ENCODE peak calls at places on chromosomes 7 and 10, in nine cellular contexts. H, I, F, N, P, K, V, C and X are unnamed samples.

GRCh38 chr7:123865517-123866117 is 20.6 kb downstream of the HYAL4 start:
- DNase-seq in P (peak; percentile 24), C (peak; percentile 78), F (no peak), K (no peak), I (peak; percentile 33), H (peak; percentile 72), V (peak; percentile 49), N (peak; percentile 55), X (no peak)

GRCh38 chr10:3420527-3421469 is 248.2 kb upstream of the PITRM1 start:
- DNase-seq in F (no peak), H (no peak), N (no peak), I (no peak), K (no peak), C (no peak), P (no peak), V (no peak), X (no peak)

GRCh38 chr10:96395931-96396877 is 37.4 kb upstream of the OPALIN start:
- DNase-seq in I (peak; percentile 46), H (peak; percentile 76), V (peak; percentile 21), P (peak; percentile 67), F (peak; percentile 9), C (peak; percentile 62), K (peak; percentile 86), N (peak; percentile 43), X (peak; percentile 63)

GRCh38 chr7:148698397-148699023 is at the start of gene CUL1:
- DNase-seq in C (peak; percentile 66), N (peak; percentile 79), V (peak; percentile 34), P (peak; percentile 83), I (peak; percentile 84), H (peak; percentile 88), F (peak; percentile 81), K (peak; percentile 97), X (peak; percentile 87)

GRCh38 chr7:34211003-34211402 is 305.7 kb downstream of the BMPER start:
- DNase-seq in F (no peak), C (no peak), N (no peak), V (no peak), I (no peak), H (no peak), K (no peak), P (no peak), X (no peak)

GRCh38 chr7:118288098-118288497 is 63.6 kb downstream of the ANKRD7 start:
- DNase-seq in N (no peak), F (no peak), V (no peak), C (no peak), H (no peak), I (peak; percentile 2), K (no peak), P (no peak), X (no peak)

GRCh38 chr7:86848226-86848625 is 204.5 kb downstream of the GRM3 start:
- DNase-seq in P (no peak), C (no peak), V (no peak), N (no peak), K (no peak), H (no peak), F (no peak), I (no peak), X (no peak)

GRCh38 chr10:31753681-31754080 is 174.9 kb downstream of the ARHGAP12 start:
- DNase-seq in F (no peak), C (no peak), V (no peak), N (no peak), H (no peak), P (no peak), I (no peak), K (no peak), X (no peak)

GRCh38 chr10:77936697-77937567 is 10.4 kb upstream of the DLG5 start:
- DNase-seq in I (no peak), H (no peak), V (no peak), F (no peak), C (peak; percentile 15), N (no peak), K (no peak), P (no peak), X (no peak)

GRCh38 chr7:132081686-132082085 is 494.6 kb downstream of the PLXNA4 start:
- DNase-seq in V (no peak), C (no peak), N (no peak), K (no peak), H (no peak), F (no peak), P (no peak), I (no peak), X (no peak)

GRCh38 chr7:120609136-120609753 is 248.7 kb downstream of the TSPAN12 start:
- DNase-seq in I (no peak), N (no peak), F (no peak), K (no peak), P (no peak), H (no peak), V (no peak), C (no peak), X (no peak)

GRCh38 chr7:1770331-1770730 is 100.3 kb downstream of the ELFN1 start:
- DNase-seq in F (no peak), H (no peak), I (no peak), K (no peak), V (no peak), P (no peak), N (no peak), C (no peak), X (no peak)

GRCh38 chr7:134364619-134365037 is 47.9 kb upstream of the SLC35B4 start:
- DNase-seq in P (no peak), K (no peak), C (peak; percentile 95), F (no peak), I (no peak), V (peak; percentile 29), H (no peak), N (peak; percentile 77), X (no peak)

GRCh38 chr7:124671976-124672375 is 93.6 kb downstream of the GPR37 start:
- DNase-seq in K (no peak), C (peak; percentile 27), V (no peak), N (peak; percentile 61), F (no peak), H (no peak), I (no peak), P (no peak), X (no peak)

GRCh38 chr7:150959739-150960734 is 18.1 kb downstream of the KCNH2 start:
- DNase-seq in I (no peak), H (no peak), F (no peak), K (no peak), C (no peak), V (no peak), N (no peak), P (no peak), X (no peak)

GRCh38 chr7:139396323-139396951 is 36.7 kb downstream of the LUC7L2 start:
- DNase-seq in P (no peak), H (no peak), C (peak; percentile 7), N (peak; percentile 15), K (no peak), V (no peak), I (no peak), F (no peak), X (peak; percentile 60)

GRCh38 chr7:56063500-56063881 is 595 bp upstream of the SUMF2 start:
- DNase-seq in P (no peak), I (no peak), F (no peak), K (no peak), N (peak; percentile 27), V (no peak), H (no peak), C (peak; percentile 27), X (no peak)

GRCh38 chr7:154774303-154774702 is 228.6 kb downstream of the PAXIP1 start:
- DNase-seq in V (no peak), P (no peak), F (no peak), K (no peak), N (no peak), C (no peak), H (no peak), I (no peak), X (no peak)

GRCh38 chr10:17227367-17228080 is 517 bp upstream of the VIM start:
- DNase-seq in P (no peak), H (peak; percentile 13), F (no peak), N (no peak), V (no peak), C (no peak), I (peak; percentile 61), K (no peak), X (peak; percentile 73)

DNA sequence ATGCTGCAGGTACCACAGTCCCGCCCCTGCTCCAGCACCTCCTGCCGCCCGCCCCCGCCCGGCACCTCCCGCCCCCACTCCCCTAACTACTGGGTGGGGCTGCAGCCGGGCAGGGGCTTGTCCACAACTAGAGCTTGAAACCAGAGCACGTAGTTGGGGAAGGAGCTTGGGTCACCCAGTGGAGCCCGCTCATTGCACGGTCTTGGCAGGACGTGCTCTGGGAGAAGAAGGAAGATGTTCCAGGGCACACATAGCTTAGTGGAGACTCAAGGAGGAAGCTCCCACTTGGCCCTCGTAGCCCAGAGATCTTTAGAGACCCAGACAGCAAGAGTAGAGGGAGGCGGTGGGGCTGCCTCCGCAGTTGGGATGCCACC is 692 bp downstream of the IGFBP1 start:
- DNase-seq in P (no peak), I (no peak), K (no peak), F (no peak), N (no peak), C (peak; percentile 43), H (no peak), V (no peak), X (no peak)
- H3K27me3 ChIP-seq in P (no peaks in the 10 kb centered on the region), I (no peaks in the 10 kb centered on the region), K (peaks cover 20% of the 10 kb centered on the region), F (peaks cover 23% of the 10 kb centered on the region), N (no peaks in the 10 kb centered on the region), C (no peaks in the 10 kb centered on the region), H (peaks cover 83% of the 10 kb centered on the region), V (no peaks in the 10 kb centered on the region), X (peaks cover 13% of the 10 kb centered on the region)

DNA sequence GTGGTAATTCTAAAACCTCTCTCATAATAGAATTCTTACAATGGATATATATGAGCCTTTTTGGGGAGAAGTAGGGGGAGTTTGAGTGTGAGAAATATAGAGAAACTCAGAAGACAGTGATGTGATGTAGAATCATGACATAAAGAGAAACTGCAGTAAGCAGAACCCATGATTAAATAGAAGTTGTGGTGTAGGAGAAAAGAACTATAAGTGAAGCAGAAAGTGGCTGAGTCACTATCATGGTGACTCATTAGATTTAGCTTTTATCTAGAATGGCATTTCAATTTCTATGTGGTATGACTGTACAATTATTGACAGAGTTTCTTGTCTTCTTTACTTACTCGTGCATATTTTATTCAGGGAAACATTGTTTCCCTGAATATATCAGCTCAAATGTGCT is 1530.9 kb upstream of the LRRTM3 start:
- DNase-seq in F (no peak), V (no peak), K (no peak), N (peak; percentile 80), H (no peak), C (peak; percentile 93), I (no peak), P (no peak), X (no peak)
- H3K27ac ChIP-seq in F (no peak overlapping the region), V (no peak overlapping the region), K (no peak overlapping the region), N (no peak overlapping the region), H (no peak overlapping the region), C (peak overlapping the region; percentile 27), I (no peak overlapping the region), P (no peak overlapping the region), X (no peak overlapping the region)

GRCh38 chr10:43124094-43124521 is 14.1 kb upstream of the CSGALNACT2 start:
- DNase-seq in C (no peak), K (peak; percentile 52), N (no peak), H (no peak), I (no peak), P (no peak), V (no peak), F (no peak), X (no peak)
- H3K4me1 ChIP-seq in C (peaks cover 6% of the 10 kb centered on the region), K (peaks cover 10% of the 10 kb centered on the region), N (peaks cover 5% of the 10 kb centered on the region), H (no peaks in the 10 kb centered on the region), I (peaks cover 21% of the 10 kb centered on the region), P (no peaks in the 10 kb centered on the region), V (peaks cover 4% of the 10 kb centered on the region), F (peaks cover 14% of the 10 kb centered on the region), X (peaks cover 4% of the 10 kb centered on the region)

DNA sequence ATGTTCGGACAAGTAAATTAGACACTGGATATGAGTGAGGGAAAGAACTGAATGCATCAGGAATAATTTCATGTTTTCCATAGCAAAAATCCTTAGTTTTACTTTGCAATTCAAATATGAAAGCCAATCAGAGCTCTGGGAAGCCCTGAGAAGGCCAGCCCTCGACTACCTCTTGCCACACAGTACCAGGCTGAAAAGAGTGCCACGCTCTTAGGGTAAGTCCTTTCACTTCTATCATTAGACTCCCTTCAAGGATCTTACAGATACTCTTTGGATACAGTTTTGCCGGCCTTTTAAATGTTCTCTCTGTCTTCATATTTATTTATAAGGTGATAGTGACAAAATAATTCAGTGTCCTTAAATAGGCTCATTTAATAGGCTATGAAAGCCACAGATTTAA is 1.9 kb downstream of the COBL start:
- DNase-seq in P (no peak), K (no peak), V (no peak), I (no peak), F (no peak), N (no peak), H (no peak), C (peak; percentile 32), X (no peak)
- H3K27me3 ChIP-seq in P (no peaks in the 10 kb centered on the region), K (peaks cover 10% of the 10 kb centered on the region), V (no peaks in the 10 kb centered on the region), I (no peaks in the 10 kb centered on the region), F (peaks cover 6% of the 10 kb centered on the region), N (peaks cover 13% of the 10 kb centered on the region), H (peaks cover 91% of the 10 kb centered on the region), C (no peaks in the 10 kb centered on the region), X (peaks cover 17% of the 10 kb centered on the region)